ENCODE peak calls at places on chromosomes 4 and X, in ten cellular contexts. R is astrocyte; V is WERI-Rb-1; T is cardiac muscle cell; N is IMR-90; G is adrenal gland; J is ovary; C is CD4-positive, alpha-beta T cell; K is HepG2; P is neural progenitor cell. Z is an unnamed sample.

GRCh38 chr4:6107114-6107791 is 89.0 kb upstream of the C4orf50 start:
- DNase-seq in C (no peak), K (no peak), T (no peak), R (no peak), N (no peak), V (peak), P (no peak), G (no peak), J (no peak), Z (no peak)

GRCh38 chr4:54929459-54929858 is 195.9 kb downstream of the KDR start:
- DNase-seq in T (no peak), R (no peak), G (no peak), K (no peak), P (no peak), J (no peak), C (no peak), N (no peak), V (no peak), Z (no peak)

GRCh38 chr4:75675004-75675531 is 1.9 kb upstream of the G3BP2 start:
- DNase-seq in G (no peak), R (no peak), V (no peak), T (no peak), K (no peak), N (no peak), P (no peak), C (no peak), J (no peak), Z (peak)

GRCh38 chrX:13253223-13253622 is 66.6 kb downstream of the ATXN3L start:
- DNase-seq in V (no peak), J (no peak), T (no peak), N (no peak), K (no peak), P (no peak), R (no peak), C (no peak), G (no peak), Z (no peak)

GRCh38 chr4:183289688-183290087 is 30.4 kb downstream of the CLDN22 start:
- DNase-seq in P (no peak), N (no peak), R (no peak), J (no peak), C (no peak), G (no peak), V (no peak), K (no peak), T (no peak), Z (no peak)

GRCh38 chr4:152485726-152486276 is 50.1 kb downstream of the FBXW7 start:
- DNase-seq in P (no peak), J (no peak), C (no peak), T (no peak), G (no peak), V (no peak), K (peak), R (peak), N (peak), Z (peak)

GRCh38 chr4:173522874-173523395 is 7.1 kb downstream of the HAND2 start:
- DNase-seq in G (no peak), C (no peak), J (no peak), P (no peak), K (no peak), T (no peak), N (no peak), V (no peak), R (no peak), Z (peak)

GRCh38 chr4:131534944-131535640 is 1614.0 kb upstream of the PCDH10 start:
- DNase-seq in N (no peak), R (no peak), K (no peak), P (no peak), V (peak), T (no peak), G (no peak), J (no peak), C (no peak), Z (no peak)

GRCh38 chr4:59818656-59819055 is 1381.5 kb upstream of the ADGRL3 start:
- DNase-seq in V (no peak), R (peak), J (no peak), P (no peak), G (no peak), N (no peak), K (no peak), T (no peak), C (no peak), Z (no peak)

GRCh38 chr4:103307479-103308042 is 109.4 kb upstream of the CENPE start:
- DNase-seq in K (no peak), R (no peak), J (no peak), V (no peak), P (no peak), T (no peak), C (no peak), N (no peak), G (no peak), Z (no peak)

GRCh38 chrX:11393949-11394654 is 100.9 kb downstream of the AMELX start:
- DNase-seq in N (no peak), R (no peak), G (no peak), K (no peak), J (no peak), C (no peak), T (no peak), P (no peak), V (no peak), Z (no peak)

GRCh38 chr4:180059216-180059881 is 2183.9 kb upstream of the TENM3 start:
- DNase-seq in C (no peak), K (no peak), R (peak), T (peak), P (peak), J (no peak), G (peak), V (peak), N (no peak), Z (peak)

GRCh38 chr4:165332502-165332901 is 5.0 kb downstream of the MSMO1 start:
- DNase-seq in P (no peak), J (no peak), K (no peak), T (no peak), N (no peak), R (no peak), V (no peak), C (no peak), G (no peak), Z (no peak)

GRCh38 chr4:123340381-123340701 is 56.3 kb upstream of the SPRY1 start:
- DNase-seq in P (no peak), V (no peak), G (no peak), C (no peak), R (peak), T (no peak), K (peak), J (no peak), N (peak), Z (peak)

GRCh38 chr4:108681321-108681809 is 31.0 kb downstream of the OSTC start:
- DNase-seq in T (no peak), G (no peak), P (no peak), C (no peak), V (no peak), N (no peak), J (no peak), R (no peak), K (no peak), Z (no peak)

GRCh38 chrX:14829643-14830042 is 43.2 kb downstream of the FANCB start:
- DNase-seq in J (no peak), P (no peak), K (no peak), R (no peak), V (no peak), G (no peak), T (no peak), N (no peak), C (no peak), Z (no peak)

GRCh38 chr4:127403523-127404084 is 229.2 kb upstream of the INTU start:
- DNase-seq in T (no peak), J (no peak), C (no peak), N (no peak), K (no peak), R (peak), V (no peak), P (no peak), G (no peak), Z (peak)

GRCh38 chrX:70434352-70434866 is 10.2 kb upstream of the DLG3 start:
- DNase-seq in V (peak), P (peak), T (peak), R (peak), J (peak), K (peak), N (peak), G (peak), C (peak), Z (peak)

GRCh38 chr4:147192679-147193078 is 247.0 kb upstream of the TTC29 start:
- DNase-seq in J (no peak), P (no peak), K (no peak), R (no peak), C (no peak), G (no peak), T (no peak), V (no peak), N (no peak), Z (no peak)

GRCh38 chr4:83616252-83616651 is 80.3 kb downstream of the GPAT3 start:
- DNase-seq in R (no peak), J (no peak), N (no peak), C (no peak), G (no peak), P (no peak), K (no peak), T (no peak), V (no peak), Z (no peak)

GRCh38 chr4:173410106-173410505 is 11.2 kb upstream of the SCRG1 start:
- DNase-seq in T (no peak), K (no peak), V (no peak), C (no peak), J (no peak), N (no peak), P (no peak), G (no peak), R (no peak), Z (no peak)

GRCh38 chrX:9911479-9911878 is 55.7 kb upstream of the CLDN34 start:
- DNase-seq in K (no peak), V (no peak), P (no peak), R (peak), C (no peak), J (no peak), T (no peak), G (no peak), N (peak), Z (peak)

DNA sequence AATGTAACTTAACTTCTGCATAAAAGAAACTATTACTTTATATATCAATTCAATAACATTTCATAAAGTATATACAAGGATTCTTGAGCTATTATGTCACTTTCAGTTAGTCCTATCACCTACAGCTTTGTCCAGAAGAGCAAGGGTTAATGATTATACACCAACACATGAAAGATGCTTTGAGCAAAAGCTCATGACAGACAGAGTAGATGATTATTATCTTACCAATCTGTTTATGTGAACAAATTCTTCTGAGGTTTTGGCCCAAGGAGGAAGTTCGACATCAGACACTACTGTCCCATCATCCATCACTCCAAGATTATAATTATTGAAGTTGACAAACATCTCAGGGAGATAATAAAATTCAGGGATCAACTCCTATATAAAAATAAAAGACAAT is 166.7 kb upstream of the MAB21L2 start:
- DNase-seq in T (no peak), G (no peak), J (no peak), N (peak), V (no peak), K (no peak), C (no peak), R (peak), P (no peak), Z (peak)
- H3K27ac ChIP-seq in T (no peak), G (no peak), J (no peak), N (no peak), V (no peak), K (no peak), C (no peak), R (no peak), P (no peak), Z (no peak)

DNA sequence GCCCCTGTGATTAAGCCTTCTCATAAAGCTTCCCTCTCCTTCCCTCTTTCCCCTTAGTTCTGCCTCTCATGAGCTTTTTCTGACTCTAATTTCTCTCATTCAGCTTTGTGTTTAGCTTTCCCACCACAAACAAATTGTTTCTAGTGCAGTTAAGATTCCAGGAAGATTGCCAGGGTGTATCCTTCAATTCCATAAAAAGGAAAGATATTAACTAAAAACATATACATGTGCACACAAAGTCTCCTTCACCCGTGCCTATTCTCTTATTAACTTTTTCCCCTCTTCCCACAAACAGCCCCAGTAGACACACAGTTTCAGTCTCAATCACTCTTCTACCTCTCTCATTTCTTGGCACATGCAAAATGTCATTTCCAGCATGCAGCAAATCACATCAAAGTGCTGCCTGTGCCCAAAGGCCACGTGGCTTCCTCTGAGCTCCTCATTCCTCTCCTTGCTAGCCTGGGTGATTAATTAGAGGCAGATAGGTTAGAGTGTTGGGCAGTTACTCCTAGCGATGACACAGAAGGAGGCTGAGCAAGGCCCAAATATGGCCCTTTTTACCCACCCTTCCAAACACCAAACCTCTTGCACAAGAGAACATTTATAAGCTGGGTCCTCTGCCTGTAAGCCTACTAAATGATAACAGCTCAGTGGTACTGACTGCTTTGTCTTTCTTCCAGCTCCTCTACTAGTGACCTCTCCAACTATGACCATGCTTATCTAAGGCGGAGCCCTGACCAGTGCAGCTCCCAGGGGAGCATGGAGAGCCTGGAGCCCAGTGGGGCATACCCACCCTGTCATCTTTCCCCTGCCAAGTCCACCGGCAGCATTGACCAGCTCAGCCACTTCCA is 159.6 kb downstream of the SOWAHB start:
- DNase-seq in V (no peak), T (no peak), P (no peak), R (peak), G (peak), J (no peak), N (peak), K (no peak), C (no peak), Z (peak)
- H3K27ac ChIP-seq in V (no peak), T (no peak), P (no peak), R (peak), G (peak), J (no peak), N (peak), K (no peak), C (no peak), Z (no peak)

GRCh38 chr4:169179609-169180526 is 90.9 kb downstream of the SH3RF1 start:
- DNase-seq in V (no peak), N (peak), K (no peak), C (no peak), J (no peak), G (no peak), P (no peak), T (no peak), R (peak), Z (peak)
- H3K27ac ChIP-seq in V (peak), N (peak), K (no peak), C (no peak), J (no peak), G (no peak), P (peak), T (no peak), R (no peak), Z (no peak)

GRCh38 chr4:186627226-186627865 is 72.0 kb upstream of the MTNR1A start:
- DNase-seq in T (no peak), J (no peak), C (no peak), K (no peak), N (peak), R (peak), V (no peak), P (no peak), G (no peak), Z (peak)

GRCh38 chr4:186623546-186623945 is 68.2 kb upstream of the MTNR1A start:
- DNase-seq in T (no peak), J (no peak), P (no peak), K (no peak), C (no peak), N (no peak), G (no peak), V (no peak), R (peak), Z (no peak)

GRCh38 chr4:186624951-186625350 is 69.6 kb upstream of the MTNR1A start:
- DNase-seq in N (peak), K (peak), V (no peak), P (peak), J (no peak), R (peak), G (no peak), C (no peak), T (peak), Z (peak)

GRCh38 chr4:186630128-186630527 is 74.8 kb upstream of the MTNR1A start:
- DNase-seq in V (no peak), G (no peak), N (no peak), R (no peak), J (no peak), T (no peak), C (no peak), K (no peak), P (no peak), Z (no peak)

GRCh38 chr4:186628058-186628711 is 72.8 kb upstream of the MTNR1A start:
- DNase-seq in V (no peak), K (no peak), T (no peak), C (no peak), P (no peak), J (no peak), N (no peak), G (no peak), R (no peak), Z (no peak)
- H3K27ac ChIP-seq in V (no peak), K (no peak), T (peak), C (no peak), P (peak), J (no peak), N (no peak), G (no peak), R (no peak), Z (no peak)

GRCh38 chr4:15681067-15681371 is 608 bp upstream of the FAM200B start:
- DNase-seq in R (no peak), C (no peak), G (no peak), T (no peak), K (no peak), J (no peak), P (no peak), V (no peak), N (no peak), Z (no peak)
- H3K27ac ChIP-seq in R (peak), C (no peak), G (peak), T (peak), K (peak), J (no peak), P (peak), V (peak), N (peak), Z (peak)

GRCh38 chr4:156344397-156344796 is 390.7 kb upstream of the CTSO start:
- DNase-seq in K (no peak), V (no peak), C (no peak), J (no peak), G (no peak), R (no peak), P (no peak), T (no peak), N (no peak), Z (no peak)

GRCh38 chr4:156346959-156347385 is 393.3 kb upstream of the CTSO start:
- DNase-seq in G (no peak), J (no peak), P (peak), C (no peak), R (no peak), V (no peak), K (no peak), T (no peak), N (no peak), Z (no peak)

GRCh38 chr4:156347412-156348075 is 393.9 kb upstream of the CTSO start:
- DNase-seq in J (no peak), C (no peak), V (no peak), P (no peak), K (no peak), G (no peak), T (no peak), N (peak), R (peak), Z (peak)
- H3K27ac ChIP-seq in J (no peak), C (no peak), V (no peak), P (no peak), K (no peak), G (no peak), T (no peak), N (no peak), R (no peak), Z (peak)

Z was measured in mesenchymal stem cell.